ENCODE peak calls at places on chromosomes 11 and 22, in seven cellular contexts. W is HFFc6, F is cardiac fibroblast, M is BJ, Q is Panc1, D is bronchial epithelial cell, J is HCT116. S is an unnamed sample.

GRCh38 chr11:2142762-2143202 is 3.6 kb upstream of the IGF2 start:
- DNase-seq in W (peak), Q (no peak), F (peak), J (no peak), M (no peak), D (peak), S (no peak)

GRCh38 chr11:123429336-123429735 is 733 bp upstream of the GRAMD1B start:
- DNase-seq in W (peak), J (no peak), Q (no peak), D (peak), M (peak), F (no peak), S (no peak)

GRCh38 chr11:111325259-111325658 is 26.9 kb downstream of the POU2AF3 start:
- DNase-seq in W (no peak), Q (no peak), M (no peak), D (no peak), F (no peak), J (no peak), S (no peak)

GRCh38 chr22:17369553-17370035 is 334 bp downstream of the CECR2 start:
- DNase-seq in Q (no peak), J (no peak), D (no peak), W (no peak), F (peak), M (no peak), S (no peak)

GRCh38 chr11:72683782-72684200 is 9.6 kb upstream of the PDE2A start:
- DNase-seq in Q (peak), J (no peak), M (no peak), F (peak), W (no peak), D (peak), S (no peak)

GRCh38 chr11:122293298-122294023 is 177.4 kb upstream of the BLID start:
- DNase-seq in W (peak), Q (no peak), D (peak), M (no peak), J (no peak), F (peak), S (peak)

GRCh38 chr22:49365910-49366309 is 461.8 kb downstream of the BRD1 start:
- DNase-seq in M (no peak), J (no peak), D (no peak), F (no peak), W (no peak), Q (no peak), S (no peak)

GRCh38 chr11:55966391-55966790 is 3.4 kb downstream of the OR10AG1 start:
- DNase-seq in Q (no peak), D (peak), F (no peak), J (no peak), M (no peak), W (no peak), S (no peak)

GRCh38 chr22:43236401-43237166 is 49.6 kb upstream of the TTLL12 start:
- DNase-seq in J (no peak), D (no peak), M (no peak), Q (no peak), W (no peak), F (peak), S (no peak)

GRCh38 chr11:123745764-123746451 is 4.4 kb upstream of the ZNF202 start:
- DNase-seq in Q (no peak), W (no peak), M (no peak), D (no peak), F (no peak), J (no peak), S (no peak)

GRCh38 chr11:16795146-16795545 is 56.7 kb downstream of the C11orf58 start:
- DNase-seq in M (no peak), J (no peak), W (no peak), D (no peak), Q (no peak), F (no peak), S (no peak)

GRCh38 chr11:119693253-119693815 is 35.7 kb downstream of the NECTIN1 start:
- DNase-seq in J (no peak), W (no peak), Q (no peak), M (no peak), D (peak), F (no peak), S (no peak)

GRCh38 chr11:119479685-119480275 is 56.8 kb upstream of the THY1 start:
- DNase-seq in W (peak), M (no peak), F (peak), Q (no peak), D (peak), J (no peak), S (peak)

GRCh38 chr11:76802621-76803020 is 19.5 kb downstream of the TSKU start:
- DNase-seq in Q (no peak), W (no peak), J (no peak), M (no peak), D (no peak), F (no peak), S (no peak)

GRCh38 chr22:26912985-26913384 is 255.6 kb downstream of the MIAT start:
- DNase-seq in D (no peak), F (no peak), Q (no peak), M (no peak), J (no peak), W (no peak), S (no peak)

GRCh38 chr22:36221799-36222751 is 17.3 kb downstream of the APOL2 start:
- DNase-seq in J (peak), M (no peak), W (no peak), D (peak), F (peak), Q (peak), S (no peak)

GRCh38 chr11:73389134-73389525 is 12.9 kb downstream of the RELT start:
- DNase-seq in M (no peak), D (no peak), Q (no peak), J (no peak), W (no peak), F (no peak), S (no peak)

GRCh38 chr11:126121316-126121715 is 58.6 kb upstream of the CDON start:
- DNase-seq in D (no peak), J (no peak), W (no peak), F (no peak), Q (no peak), M (no peak), S (no peak)

GRCh38 chr11:76854709-76855108 is 6.0 kb upstream of the ACER3 start:
- DNase-seq in W (no peak), Q (no peak), F (no peak), D (no peak), M (no peak), J (no peak), S (no peak)

GRCh38 chr11:1817000-1817399 is 17.8 kb upstream of the SYT8 start:
- DNase-seq in M (no peak), Q (no peak), W (no peak), J (no peak), D (no peak), F (no peak), S (no peak)

GRCh38 chr11:57425565-57426438 is 1.1 kb downstream of the SLC43A3 start:
- DNase-seq in Q (no peak), M (no peak), D (peak), W (no peak), F (peak), J (no peak), S (no peak)

GRCh38 chr11:86805873-86806310 is 5.5 kb downstream of the PRSS23 start:
- DNase-seq in F (no peak), W (no peak), M (no peak), Q (no peak), J (no peak), D (peak), S (no peak)

GRCh38 chr11:15307600-15307999 is 192.9 kb downstream of the INSC start:
- DNase-seq in Q (no peak), D (no peak), M (no peak), J (no peak), W (no peak), F (no peak), S (no peak)

DNA sequence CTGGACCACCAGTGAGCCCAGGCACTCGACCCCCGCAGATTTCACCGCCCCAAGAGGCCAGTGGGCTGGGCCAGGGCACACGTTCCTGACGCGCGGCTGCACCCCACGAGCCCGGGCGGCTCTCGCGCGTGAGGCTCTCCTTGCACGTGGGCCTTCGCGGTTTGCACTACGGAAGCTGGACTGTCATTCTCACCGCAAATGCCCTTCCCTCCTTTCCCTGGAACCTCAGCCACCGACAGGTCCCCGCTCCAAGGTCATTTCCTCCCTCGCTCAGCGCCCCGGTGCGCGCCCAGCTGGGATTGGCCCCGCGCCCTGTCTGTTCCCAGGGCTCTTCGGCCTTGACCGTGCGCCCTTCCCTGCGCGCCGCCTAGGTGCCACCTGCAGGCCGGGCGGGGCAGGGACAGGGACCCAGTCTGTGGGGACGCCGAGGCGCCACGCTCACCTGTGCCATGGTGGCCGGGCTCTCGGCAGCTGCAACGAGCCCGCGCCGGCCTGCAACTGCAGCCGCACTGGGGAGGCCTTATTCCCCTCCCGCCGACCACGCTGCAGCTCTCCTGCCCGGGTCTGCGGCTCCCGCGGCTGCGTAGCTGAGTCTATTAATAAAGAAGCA is 2.1 kb upstream of the CPT1A start:
- DNase-seq in Q (no peak), D (no peak), F (peak), M (no peak), W (no peak), J (peak), S (no peak)
- TF ChIP-seq CTCF in Q (peak), D (peak), F (no peak), M (no peak), W (peak), J (peak), S (peak)

GRCh38 chr11:20671856-20672546 is 2.6 kb downstream of the NELL1 start:
- DNase-seq in Q (no peak), F (no peak), M (no peak), D (peak), W (peak), J (peak), S (no peak)
- TF ChIP-seq CTCF in Q (peak), F (peak), M (peak), D (peak), W (no peak), J (peak), S (peak)

GRCh38 chr22:29470159-29470855 is 9.7 kb upstream of the NEFH start:
- DNase-seq in Q (peak), J (peak), M (no peak), D (peak), F (peak), W (no peak), S (no peak)
- TF ChIP-seq CTCF in Q (peak), J (peak), M (peak), D (peak), F (peak), W (peak), S (peak)

GRCh38 chr11:128553662-128554392 is 33.5 kb downstream of the ETS1 start:
- DNase-seq in Q (no peak), J (no peak), D (no peak), M (no peak), W (peak), F (peak), S (no peak)

GRCh38 chr11:128559496-128560103 is 27.8 kb downstream of the ETS1 start:
- DNase-seq in M (no peak), J (no peak), F (no peak), Q (no peak), W (no peak), D (peak), S (no peak)

GRCh38 chr11:128551641-128552335 is 35.6 kb downstream of the ETS1 start:
- DNase-seq in M (no peak), D (no peak), W (no peak), J (no peak), F (no peak), Q (no peak), S (no peak)

GRCh38 chr11:128552783-128553661 is 34.3 kb downstream of the ETS1 start:
- DNase-seq in W (no peak), Q (no peak), M (no peak), D (no peak), J (no peak), F (peak), S (no peak)

DNA sequence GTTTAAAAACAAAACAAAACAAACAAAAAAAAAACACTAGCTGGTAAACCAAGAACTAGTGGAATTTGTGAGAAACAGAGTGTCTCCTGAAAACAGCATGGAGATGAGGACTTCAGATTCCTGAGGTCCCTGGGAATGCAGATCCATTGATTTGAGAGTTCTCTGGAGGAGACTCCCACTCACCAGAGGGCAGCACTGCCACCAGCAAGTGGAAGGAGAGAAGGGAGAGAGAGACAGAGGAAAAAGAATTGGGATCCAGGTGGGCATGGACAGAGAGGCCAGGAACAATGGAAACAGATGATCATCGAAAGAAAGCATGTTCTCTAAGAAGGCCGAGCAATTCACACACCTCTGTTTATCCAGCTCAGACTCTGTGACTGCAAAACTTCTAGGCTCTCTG is 31.8 kb downstream of the ETS1 start:
- DNase-seq in M (no peak), D (peak), Q (no peak), J (peak), W (peak), F (peak), S (no peak)
- TF ChIP-seq CTCF in M (peak), D (peak), Q (peak), J (peak), W (peak), F (peak), S (peak)

DNA sequence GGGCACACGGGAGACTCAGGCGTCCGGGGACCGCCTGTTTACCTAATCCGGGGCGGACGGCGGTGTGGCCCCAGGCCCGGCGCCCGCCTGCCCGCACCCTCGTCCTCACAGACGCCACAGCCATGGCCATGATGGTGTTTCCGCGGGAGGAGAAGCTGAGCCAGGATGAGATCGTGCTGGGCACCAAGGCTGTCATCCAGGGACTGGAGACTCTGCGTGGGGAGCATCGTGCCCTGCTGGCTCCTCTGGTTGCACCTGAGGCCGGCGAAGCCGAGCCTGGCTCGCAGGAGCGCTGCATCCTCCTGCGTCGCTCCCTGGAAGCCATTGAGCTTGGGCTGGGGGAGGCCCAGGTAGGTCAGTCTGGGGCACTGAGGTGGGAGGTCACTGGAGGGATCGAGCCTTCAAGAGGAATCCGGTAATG is 10.0 kb upstream of the RAB1B start:
- DNase-seq in D (no peak), W (no peak), Q (no peak), J (no peak), F (no peak), M (no peak), S (no peak)
- TF ChIP-seq CTCF in D (no peak), W (peak), Q (no peak), J (no peak), F (no peak), M (no peak), S (no peak)

DNA sequence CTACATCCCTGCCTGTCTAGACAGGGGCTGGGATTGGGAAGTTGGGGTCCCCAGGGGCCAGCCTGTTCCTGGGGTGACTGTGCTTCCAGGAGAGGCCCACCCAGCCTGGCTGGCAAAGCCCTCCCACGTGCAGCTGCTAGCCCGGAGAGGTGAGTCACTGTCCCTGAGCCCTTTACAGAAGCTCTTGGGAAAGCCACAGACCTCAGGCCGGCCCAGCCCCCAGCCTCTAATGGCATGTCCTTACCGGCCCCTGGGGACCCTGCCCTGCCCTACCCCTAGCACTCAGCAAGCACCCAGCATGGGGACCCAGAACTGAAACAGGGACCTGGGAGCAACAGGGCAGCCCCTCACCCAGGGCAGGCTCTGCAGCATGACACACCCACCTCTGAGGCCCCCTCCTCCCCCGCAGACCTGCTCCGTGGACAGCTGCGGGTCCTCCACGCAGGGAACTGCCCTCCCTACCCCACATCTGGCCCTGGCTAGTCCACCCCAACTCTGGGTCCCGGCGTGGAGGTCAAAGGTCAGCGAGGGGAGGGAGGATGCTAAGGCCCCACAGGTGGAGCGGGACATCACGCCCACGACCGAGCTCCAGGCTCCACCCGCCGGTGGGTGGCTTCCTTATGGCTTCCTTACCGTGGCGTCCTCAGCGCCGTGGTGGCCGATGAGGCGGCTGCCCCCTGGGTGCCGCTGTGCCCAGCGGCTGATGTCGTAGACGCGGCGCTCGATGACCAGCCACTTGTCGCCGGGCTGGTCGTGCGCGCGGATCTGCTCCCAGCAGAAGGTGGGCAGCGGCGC is 612 bp downstream of the FADS3 start:
- DNase-seq in J (no peak), F (peak), Q (no peak), D (peak), M (peak), W (peak), S (peak)
- TF ChIP-seq CTCF in J (no peak), F (no peak), Q (no peak), D (peak), M (peak), W (peak), S (no peak)

S was measured in astrocyte of the cerebellum.